ENCODE peak calls at places on chromosomes 3 and 15, in four cellular contexts. One of them, this sample, is unnamed.

GRCh38 chr15:47844437-47844836 is 127.1 kb downstream of the SEMA6D start:
- DNase-seq in sigmoid colon: no peak
- DNase-seq in brain microvascular endothelial cell: no peak
- DNase-seq in cardiac muscle cell: no peak
- DNase-seq in this sample: no peak

GRCh38 chr3:71492566-71492965 is 91.0 kb downstream of the FOXP1 start:
- DNase-seq in cardiac muscle cell: no peak
- DNase-seq in brain microvascular endothelial cell: no peak
- DNase-seq in sigmoid colon: no peak
- DNase-seq in this sample: no peak

GRCh38 chr3:187624588-187624987 is 45.6 kb downstream of the SST start:
- DNase-seq in sigmoid colon: no peak
- DNase-seq in brain microvascular endothelial cell: no peak
- DNase-seq in cardiac muscle cell: peak
- DNase-seq in this sample: no peak

GRCh38 chr3:112817782-112818181 is 28.9 kb downstream of the CD200R1L start:
- DNase-seq in sigmoid colon: no peak
- DNase-seq in cardiac muscle cell: no peak
- DNase-seq in brain microvascular endothelial cell: no peak
- DNase-seq in this sample: no peak

GRCh38 chr3:45646051-45646585 is 43.1 kb upstream of the SACM1L start:
- DNase-seq in sigmoid colon: no peak
- DNase-seq in cardiac muscle cell: no peak
- DNase-seq in brain microvascular endothelial cell: no peak
- DNase-seq in this sample: no peak

GRCh38 chr3:81887448-81887847 is 126.0 kb upstream of the GBE1 start:
- DNase-seq in sigmoid colon: no peak
- DNase-seq in cardiac muscle cell: no peak
- DNase-seq in brain microvascular endothelial cell: no peak
- DNase-seq in this sample: no peak

GRCh38 chr15:50189630-50190029 is 7.6 kb downstream of the SLC27A2 start:
- DNase-seq in brain microvascular endothelial cell: no peak
- DNase-seq in cardiac muscle cell: no peak
- DNase-seq in sigmoid colon: no peak
- DNase-seq in this sample: no peak

GRCh38 chr3:63471781-63472180 is 180.7 kb upstream of the SNTN start:
- DNase-seq in cardiac muscle cell: no peak
- DNase-seq in sigmoid colon: no peak
- DNase-seq in brain microvascular endothelial cell: no peak
- DNase-seq in this sample: no peak

GRCh38 chr3:56761887-56762605 is 39.7 kb downstream of the ARHGEF3 start:
- DNase-seq in brain microvascular endothelial cell: no peak
- DNase-seq in cardiac muscle cell: no peak
- DNase-seq in sigmoid colon: no peak
- DNase-seq in this sample: no peak

GRCh38 chr3:10198226-10198625 is 33.5 kb downstream of the IRAK2 start:
- DNase-seq in sigmoid colon: no peak
- DNase-seq in brain microvascular endothelial cell: no peak
- DNase-seq in cardiac muscle cell: no peak
- DNase-seq in this sample: no peak

GRCh38 chr3:10193692-10194327 is 29.1 kb downstream of the IRAK2 start:
- DNase-seq in brain microvascular endothelial cell: no peak
- DNase-seq in cardiac muscle cell: peak
- DNase-seq in sigmoid colon: no peak
- DNase-seq in this sample: no peak

GRCh38 chr3:10196389-10197052 is 31.8 kb downstream of the IRAK2 start:
- DNase-seq in sigmoid colon: peak
- DNase-seq in cardiac muscle cell: no peak
- DNase-seq in brain microvascular endothelial cell: peak
- DNase-seq in this sample: peak

GRCh38 chr3:10194328-10195071 is 29.8 kb downstream of the IRAK2 start:
- DNase-seq in cardiac muscle cell: peak
- DNase-seq in brain microvascular endothelial cell: no peak
- DNase-seq in sigmoid colon: no peak
- DNase-seq in this sample: peak

GRCh38 chr3:10195692-10196091 is 31.0 kb downstream of the IRAK2 start:
- DNase-seq in brain microvascular endothelial cell: no peak
- DNase-seq in sigmoid colon: no peak
- DNase-seq in cardiac muscle cell: no peak
- DNase-seq in this sample: no peak
- H3K27ac ChIP-seq in brain microvascular endothelial cell: peak
- H3K27ac ChIP-seq in sigmoid colon: peak
- H3K27ac ChIP-seq in cardiac muscle cell: no peak
- H3K27ac ChIP-seq in this sample: peak

GRCh38 chr3:53729618-53730017 is 116.6 kb downstream of the CHDH start:
- DNase-seq in sigmoid colon: no peak
- DNase-seq in brain microvascular endothelial cell: no peak
- DNase-seq in cardiac muscle cell: no peak
- DNase-seq in this sample: no peak
- TF ChIP-seq CTCF in sigmoid colon: no peak
- TF ChIP-seq CTCF in brain microvascular endothelial cell: no peak
- TF ChIP-seq CTCF in cardiac muscle cell: no peak
- TF ChIP-seq CTCF in this sample: peak

DNA sequence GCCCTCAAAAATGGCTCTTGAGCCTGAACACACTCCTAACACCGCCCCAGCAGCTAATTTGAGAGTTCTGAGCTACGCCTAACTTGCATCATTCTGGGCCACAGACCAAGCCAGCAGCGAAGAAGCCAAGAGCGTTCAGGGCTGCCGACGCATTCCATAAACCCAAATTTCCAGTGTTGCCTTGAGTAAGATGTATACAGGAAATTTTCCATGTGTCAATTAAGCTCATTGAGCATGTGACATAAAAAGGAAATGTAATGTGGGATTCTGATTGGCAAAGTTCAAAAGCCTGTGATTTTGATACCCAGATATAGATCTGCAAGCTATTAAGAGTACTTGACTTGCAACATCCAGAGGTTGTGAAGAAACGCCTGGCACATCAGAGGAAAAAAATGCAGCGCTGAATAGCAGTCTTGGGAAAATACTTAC is 148.6 kb upstream of the NR2F2 start:
- DNase-seq in cardiac muscle cell: no peak
- DNase-seq in brain microvascular endothelial cell: peak
- DNase-seq in sigmoid colon: peak
- DNase-seq in this sample: peak
- H3K4me3 ChIP-seq in cardiac muscle cell: no peak
- H3K4me3 ChIP-seq in brain microvascular endothelial cell: no peak
- H3K4me3 ChIP-seq in sigmoid colon: no peak
- H3K4me3 ChIP-seq in this sample: no peak

DNA sequence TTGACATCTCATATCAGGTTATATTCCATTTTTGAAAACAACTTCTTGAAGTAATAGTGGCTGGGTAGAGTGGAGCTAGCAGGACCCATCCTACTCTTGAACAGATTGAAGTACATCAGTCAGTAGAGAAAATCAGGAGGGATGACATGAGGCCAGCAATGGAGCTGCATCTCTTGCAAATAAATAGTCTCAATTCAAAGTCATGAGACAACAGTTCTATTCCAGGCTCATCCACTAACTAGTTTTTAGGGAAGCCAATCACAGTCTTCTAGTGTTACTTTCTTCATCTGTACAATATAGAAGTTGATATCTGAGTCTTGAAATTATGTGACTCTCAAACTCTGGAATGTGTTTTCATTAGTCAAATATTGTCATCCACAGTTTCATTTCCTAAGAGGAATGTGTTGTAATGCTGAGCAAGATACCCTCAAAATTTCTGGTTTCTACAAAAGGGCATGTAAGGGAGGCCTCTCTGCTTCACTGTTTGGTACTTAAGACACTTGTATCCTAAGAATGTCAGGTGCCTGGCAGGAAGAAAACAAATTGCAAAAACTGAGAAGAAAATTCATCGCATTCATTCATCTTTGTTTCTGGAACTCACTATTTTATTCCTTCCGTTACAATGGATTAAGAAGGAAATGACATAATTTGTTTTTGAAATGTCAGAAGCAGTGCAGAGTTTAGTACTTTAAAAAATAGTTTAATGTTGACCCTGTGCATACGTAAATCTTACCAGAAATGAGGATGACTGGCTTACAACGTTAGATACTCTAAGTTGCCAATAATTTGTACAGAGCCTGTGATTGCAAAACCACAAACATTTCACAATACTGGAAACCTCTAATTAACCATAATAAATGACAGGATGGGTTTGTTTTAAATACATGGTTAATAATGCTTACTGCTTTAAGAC is 477.5 kb downstream of the RBMS3 start:
- DNase-seq in brain microvascular endothelial cell: no peak
- DNase-seq in cardiac muscle cell: no peak
- DNase-seq in sigmoid colon: no peak
- DNase-seq in this sample: no peak
- H3K27ac ChIP-seq in brain microvascular endothelial cell: peak
- H3K27ac ChIP-seq in cardiac muscle cell: peak
- H3K27ac ChIP-seq in sigmoid colon: peak
- H3K27ac ChIP-seq in this sample: peak

DNA sequence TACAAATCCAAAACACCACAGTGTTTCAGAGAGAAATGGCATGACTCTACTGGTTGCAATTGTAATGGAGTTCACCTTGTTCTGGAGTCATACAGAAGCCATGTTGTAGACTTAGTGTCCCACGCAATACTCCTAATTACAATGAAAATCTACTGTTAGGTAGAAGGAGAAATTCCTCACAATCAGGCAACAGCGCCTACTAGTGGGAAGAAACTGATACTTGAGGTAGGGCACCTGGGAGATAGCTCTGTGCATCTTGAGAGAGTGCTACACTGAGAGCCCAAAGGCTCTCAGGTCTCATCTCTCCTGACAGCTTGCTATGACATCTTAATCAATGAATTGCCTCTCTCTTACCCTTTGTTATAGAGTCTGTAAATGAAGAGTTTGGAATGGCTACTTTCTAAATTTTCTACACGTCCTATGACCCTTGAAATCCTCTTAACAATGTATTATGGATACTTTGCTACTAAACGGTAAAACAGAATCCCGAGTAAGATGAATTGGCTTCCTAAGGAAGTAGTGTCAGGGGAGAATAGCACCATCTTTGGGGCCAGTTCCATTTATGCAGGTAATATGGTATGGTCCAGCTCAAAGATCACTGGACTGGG is 422.7 kb upstream of the TPRG1 start:
- DNase-seq in brain microvascular endothelial cell: no peak
- DNase-seq in sigmoid colon: no peak
- DNase-seq in cardiac muscle cell: peak
- DNase-seq in this sample: no peak
- TF ChIP-seq CTCF in brain microvascular endothelial cell: peak
- TF ChIP-seq CTCF in sigmoid colon: no peak
- TF ChIP-seq CTCF in cardiac muscle cell: peak
- TF ChIP-seq CTCF in this sample: peak

GRCh38 chr15:75672646-75673425 is 25.1 kb downstream of the SNX33 start:
- DNase-seq in brain microvascular endothelial cell: peak
- DNase-seq in cardiac muscle cell: peak
- DNase-seq in sigmoid colon: peak
- DNase-seq in this sample: peak
- H3K4me3 ChIP-seq in brain microvascular endothelial cell: no peak
- H3K4me3 ChIP-seq in cardiac muscle cell: no peak
- H3K4me3 ChIP-seq in sigmoid colon: peak
- H3K4me3 ChIP-seq in this sample: no peak

GRCh38 chr3:174538116-174538515 is 321.0 kb upstream of the NAALADL2 start:
- DNase-seq in sigmoid colon: no peak
- DNase-seq in brain microvascular endothelial cell: no peak
- DNase-seq in cardiac muscle cell: no peak
- DNase-seq in this sample: no peak
- H3K27ac ChIP-seq in sigmoid colon: no peak
- H3K27ac ChIP-seq in brain microvascular endothelial cell: no peak
- H3K27ac ChIP-seq in cardiac muscle cell: no peak
- H3K27ac ChIP-seq in this sample: no peak

DNA sequence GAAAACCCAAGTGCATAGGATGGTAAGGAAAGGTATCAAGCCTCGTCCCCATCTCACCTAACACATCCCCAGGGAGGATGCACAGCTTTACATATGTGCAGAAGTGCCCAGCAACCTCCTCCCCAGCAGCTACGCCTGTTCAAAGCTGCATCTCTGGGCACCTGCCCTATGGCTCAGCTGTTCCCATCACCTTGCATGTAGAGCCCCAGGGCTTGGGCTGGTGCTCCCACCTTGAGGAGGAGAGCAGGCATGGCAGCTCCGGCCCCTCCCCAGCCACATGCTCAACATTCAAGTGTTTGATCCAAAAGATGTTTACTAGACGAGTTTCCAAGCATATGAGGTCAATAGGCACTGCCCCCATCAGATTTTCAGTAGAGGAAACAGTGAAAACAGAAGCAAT is 173.5 kb downstream of the ATP10A start:
- DNase-seq in brain microvascular endothelial cell: no peak
- DNase-seq in cardiac muscle cell: peak
- DNase-seq in sigmoid colon: peak
- DNase-seq in this sample: no peak
- TF ChIP-seq CTCF in brain microvascular endothelial cell: no peak
- TF ChIP-seq CTCF in cardiac muscle cell: no peak
- TF ChIP-seq CTCF in sigmoid colon: no peak
- TF ChIP-seq CTCF in this sample: no peak

DNA sequence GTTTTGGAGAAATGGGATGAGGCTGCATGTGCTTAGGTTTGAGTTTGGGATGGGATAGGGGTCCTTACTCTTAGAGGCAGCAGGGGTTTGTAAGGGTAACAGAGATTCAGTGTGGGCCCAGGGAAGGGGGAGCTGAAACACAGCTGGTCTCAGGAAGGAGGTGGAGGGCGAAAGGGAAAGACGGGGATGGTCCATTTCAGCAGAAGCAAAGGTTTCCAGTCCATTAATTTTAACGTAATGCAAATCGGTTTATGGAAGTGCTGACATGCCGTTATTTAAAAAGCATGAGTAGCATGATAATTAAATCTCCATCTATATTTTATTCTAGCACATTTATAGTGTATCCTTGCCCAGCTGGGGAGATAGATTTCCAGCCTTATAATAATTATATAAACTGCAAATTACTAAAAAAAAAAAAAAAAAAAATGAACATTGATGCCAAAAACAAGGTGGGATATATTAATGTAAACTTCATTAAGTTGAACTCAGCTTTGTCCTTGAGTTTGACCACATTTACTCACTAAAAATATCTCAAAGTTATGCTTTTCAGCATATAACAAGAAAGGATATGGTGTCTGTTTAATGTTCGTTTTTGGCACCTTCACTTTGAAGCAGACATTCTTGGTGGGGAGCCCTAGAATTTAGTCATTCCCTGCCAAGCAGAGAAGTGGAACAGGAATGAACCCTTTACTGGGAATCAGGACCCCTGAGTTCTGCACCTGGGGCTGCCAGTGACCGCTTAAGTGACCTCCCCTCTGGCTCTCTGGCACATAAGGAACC is 234.7 kb downstream of the THSD4 start:
- DNase-seq in brain microvascular endothelial cell: no peak
- DNase-seq in cardiac muscle cell: no peak
- DNase-seq in sigmoid colon: no peak
- DNase-seq in this sample: no peak
- H3K4me3 ChIP-seq in brain microvascular endothelial cell: no peak
- H3K4me3 ChIP-seq in cardiac muscle cell: no peak
- H3K4me3 ChIP-seq in sigmoid colon: no peak
- H3K4me3 ChIP-seq in this sample: no peak

This sample was measured in heart right ventricle.